ENCODE peak calls at places on chromosomes 13 and 19, in ten cellular contexts. G, I, H, W, A, M, X, R, K and V are unnamed samples.

GRCh38 chr13:75384881-75385707 is 96.9 kb downstream of the TBC1D4 start:
- ATAC-seq in A (no peak), X (peak), I (peak), H (no peak), W (no peak), R (peak), M (no peak), G (no peak), K (peak), V (no peak)

GRCh38 chr13:23881408-23881785 is 7.8 kb downstream of the MIPEP start:
- ATAC-seq in K (no peak), M (no peak), H (no peak), W (no peak), G (no peak), X (no peak), I (no peak), R (no peak), A (no peak), V (no peak)

GRCh38 chr13:43374621-43375020 is 351.2 kb downstream of the DNAJC15 start:
- ATAC-seq in X (peak), H (no peak), R (peak), M (no peak), G (no peak), A (no peak), I (no peak), W (no peak), K (no peak), V (no peak)

GRCh38 chr13:102317593-102317992 is 84.3 kb downstream of the FGF14 start:
- ATAC-seq in H (no peak), G (no peak), R (peak), I (peak), K (no peak), M (no peak), W (no peak), X (peak), A (no peak), V (no peak)

GRCh38 chr13:51370116-51370515 is 30.6 kb downstream of the SERPINE3 start:
- ATAC-seq in W (no peak), I (peak), X (peak), H (no peak), R (no peak), A (no peak), K (no peak), M (no peak), G (no peak), V (no peak)

GRCh38 chr19:43681826-43682225 is 11.9 kb upstream of the PLAUR start:
- ATAC-seq in K (no peak), M (no peak), G (no peak), A (no peak), I (no peak), R (no peak), H (no peak), W (no peak), X (no peak), V (no peak)

GRCh38 chr19:47529018-47529742 is 14.3 kb upstream of the NAPA start:
- ATAC-seq in K (no peak), G (no peak), X (no peak), I (no peak), A (no peak), R (no peak), W (no peak), M (no peak), H (no peak), V (no peak)

GRCh38 chr13:103883152-103883551 is 816.9 kb upstream of the SLC10A2 start:
- ATAC-seq in A (no peak), X (peak), W (no peak), I (peak), R (peak), H (no peak), K (no peak), M (no peak), G (no peak), V (no peak)

GRCh38 chr19:7544626-7545025 is 9.1 kb downstream of the PNPLA6 start:
- ATAC-seq in A (no peak), G (peak), H (peak), W (peak), I (peak), K (no peak), R (peak), M (no peak), X (peak), V (no peak)

GRCh38 chr13:100129605-100130004 is 40.7 kb downstream of the PCCA start:
- ATAC-seq in R (peak), I (peak), X (peak), G (no peak), A (peak), M (peak), W (no peak), K (no peak), H (peak), V (peak)

GRCh38 chr19:33395561-33396550 is 22.3 kb downstream of the CEBPG start:
- ATAC-seq in A (no peak), I (peak), W (no peak), G (no peak), H (no peak), X (peak), K (no peak), M (no peak), R (peak), V (no peak)

GRCh38 chr13:39415003-39415402 is 188.0 kb downstream of the LHFPL6 start:
- ATAC-seq in K (no peak), H (no peak), G (no peak), W (no peak), M (no peak), A (no peak), I (peak), X (peak), R (peak), V (no peak)

GRCh38 chr19:37986048-37986750 is 79.2 kb downstream of the SIPA1L3 start:
- ATAC-seq in A (no peak), W (no peak), X (no peak), H (peak), K (no peak), I (no peak), G (no peak), M (peak), R (no peak), V (peak)

GRCh38 chr13:97274782-97275252 is 52.7 kb downstream of the MBNL2 start:
- ATAC-seq in H (no peak), M (no peak), W (no peak), X (peak), K (no peak), A (no peak), I (no peak), G (no peak), R (no peak), V (no peak)

GRCh38 chr13:30165071-30165470 is 142.3 kb downstream of the KATNAL1 start:
- ATAC-seq in I (no peak), X (no peak), M (no peak), A (no peak), K (no peak), H (no peak), W (no peak), R (no peak), G (no peak), V (no peak)

GRCh38 chr13:39397866-39398265 is 205.1 kb downstream of the LHFPL6 start:
- ATAC-seq in R (peak), K (no peak), W (no peak), G (no peak), A (no peak), X (no peak), M (no peak), H (no peak), I (peak), V (no peak)

GRCh38 chr13:66951426-66951825 is 278.7 kb downstream of the PCDH9 start:
- ATAC-seq in W (no peak), A (no peak), H (no peak), M (no peak), X (no peak), G (no peak), R (no peak), K (no peak), I (no peak), V (no peak)

GRCh38 chr13:31048521-31048920 is 113.2 kb downstream of the HSPH1 start:
- ATAC-seq in I (no peak), A (no peak), X (no peak), R (no peak), G (no peak), H (no peak), W (no peak), K (no peak), M (no peak), V (no peak)

GRCh38 chr19:42467437-42467760 is 24.7 kb upstream of the CXCL17 start:
- ATAC-seq in X (no peak), R (no peak), G (no peak), I (no peak), W (no peak), A (peak), M (no peak), H (no peak), K (no peak), V (no peak)

GRCh38 chr13:99053636-99054233 is 75.9 kb upstream of the DOCK9 start:
- ATAC-seq in H (no peak), G (no peak), A (peak), K (peak), M (no peak), X (peak), R (no peak), I (no peak), W (peak), V (no peak)

GRCh38 chr19:45322744-45323281 is at the start of gene CKM:
- ATAC-seq in W (no peak), R (peak), H (no peak), G (peak), X (no peak), K (no peak), I (peak), A (no peak), M (no peak), V (no peak)

GRCh38 chr19:27828781-27829275 is 1384.1 kb downstream of the UQCRFS1 start:
- ATAC-seq in A (no peak), W (no peak), K (no peak), G (no peak), H (no peak), I (no peak), M (no peak), R (no peak), X (no peak), V (no peak)

GRCh38 chr13:98143157-98143553 is 261 bp downstream of the FARP1 start:
- ATAC-seq in W (no peak), A (peak), R (peak), I (peak), M (no peak), H (no peak), X (no peak), G (no peak), K (no peak), V (peak)

GRCh38 chr19:41993612-41994483 is at the start of gene ATP1A3:
- ATAC-seq in G (peak), X (peak), H (peak), A (peak), M (peak), W (peak), K (peak), I (peak), R (peak), V (peak)

GRCh38 chr19:7340959-7341837 is 7.5 kb upstream of the ARHGEF18 start:
- ATAC-seq in G (peak), A (no peak), X (peak), H (peak), W (peak), I (peak), K (peak), R (peak), M (no peak), V (no peak)

GRCh38 chr13:27419333-27419732 is 5.1 kb upstream of the GTF3A start:
- ATAC-seq in R (no peak), A (peak), X (no peak), H (no peak), G (peak), W (no peak), I (no peak), K (no peak), M (no peak), V (no peak)

GRCh38 chr13:73932091-73932490 is 202.1 kb downstream of the KLF12 start:
- ATAC-seq in K (no peak), M (no peak), W (no peak), X (no peak), I (no peak), R (no peak), A (peak), H (no peak), G (peak), V (no peak)

GRCh38 chr19:46717716-46718143 is 816 bp upstream of the PRKD2 start:
- ATAC-seq in A (peak), H (peak), M (peak), W (peak), K (peak), G (peak), R (no peak), I (no peak), X (no peak), V (peak)

GRCh38 chr13:45422731-45423130 is 4.6 kb upstream of the SLC25A30 start:
- ATAC-seq in R (no peak), H (no peak), W (no peak), X (no peak), G (no peak), K (no peak), A (no peak), M (no peak), I (no peak), V (no peak)

GRCh38 chr13:24050292-24050711 is 110.2 kb upstream of the SPATA13 start:
- ATAC-seq in R (no peak), H (no peak), X (peak), M (no peak), G (no peak), I (peak), K (no peak), W (no peak), A (no peak), V (no peak)